ENCODE peak calls at places on chromosomes 1 and 21, in seven cellular contexts. One of them, this sample, is unnamed.
A peak's percentile ranks its signal among the peaks of the same experiment; 100 is the strongest.

GRCh38 chr1:28437924-28438699 is 67.7 kb upstream of the RCC1 start:
- DNase-seq in LoVo: peak; percentile 91
- DNase-seq in GM13977: no peak
- DNase-seq in astrocyte of the spinal cord: peak; percentile 93
- DNase-seq in BE2C: peak; percentile 54
- DNase-seq in activated CD8-positive, alpha-beta memory T cell treated with anti-CD3 and anti-CD28 coated beads, Interleukin-2, amount 50 U/mL, for 4 hours: no peak
- DNase-seq in WTC11: peak; percentile 24
- DNase-seq in this sample: no peak

GRCh38 chr1:247111636-247112478 is 7.7 kb upstream of the ZNF669 start:
- DNase-seq in LoVo: peak; percentile 51
- DNase-seq in GM13977: peak; percentile 68
- DNase-seq in astrocyte of the spinal cord: peak; percentile 13
- DNase-seq in BE2C: peak; percentile 32
- DNase-seq in activated CD8-positive, alpha-beta memory T cell treated with anti-CD3 and anti-CD28 coated beads, Interleukin-2, amount 50 U/mL, for 4 hours: no peak
- DNase-seq in WTC11: peak; percentile 54
- DNase-seq in this sample: peak; percentile 10

GRCh38 chr1:228141871-228142615 is 2.0 kb downstream of the GUK1 start:
- DNase-seq in LoVo: peak; percentile 57
- DNase-seq in GM13977: peak; percentile 18
- DNase-seq in astrocyte of the spinal cord: peak; percentile 24
- DNase-seq in BE2C: peak; percentile 8
- DNase-seq in activated CD8-positive, alpha-beta memory T cell treated with anti-CD3 and anti-CD28 coated beads, Interleukin-2, amount 50 U/mL, for 4 hours: peak; percentile 16
- DNase-seq in WTC11: no peak
- DNase-seq in this sample: no peak

GRCh38 chr1:32305310-32305709 is 13.4 kb downstream of the HDAC1 start:
- DNase-seq in LoVo: no peak
- DNase-seq in GM13977: no peak
- DNase-seq in astrocyte of the spinal cord: no peak
- DNase-seq in BE2C: no peak
- DNase-seq in activated CD8-positive, alpha-beta memory T cell treated with anti-CD3 and anti-CD28 coated beads, Interleukin-2, amount 50 U/mL, for 4 hours: no peak
- DNase-seq in WTC11: no peak
- DNase-seq in this sample: no peak

GRCh38 chr1:96519851-96520281 is 201.7 kb upstream of the PTBP2 start:
- DNase-seq in LoVo: no peak
- DNase-seq in GM13977: no peak
- DNase-seq in astrocyte of the spinal cord: peak; percentile 66
- DNase-seq in BE2C: no peak
- DNase-seq in activated CD8-positive, alpha-beta memory T cell treated with anti-CD3 and anti-CD28 coated beads, Interleukin-2, amount 50 U/mL, for 4 hours: no peak
- DNase-seq in WTC11: peak; percentile 49
- DNase-seq in this sample: no peak

GRCh38 chr1:155006601-155007101 is 4.0 kb downstream of the ZBTB7B start:
- DNase-seq in LoVo: no peak
- DNase-seq in GM13977: no peak
- DNase-seq in astrocyte of the spinal cord: no peak
- DNase-seq in BE2C: no peak
- DNase-seq in activated CD8-positive, alpha-beta memory T cell treated with anti-CD3 and anti-CD28 coated beads, Interleukin-2, amount 50 U/mL, for 4 hours: no peak
- DNase-seq in WTC11: no peak
- DNase-seq in this sample: peak; percentile 49

GRCh38 chr1:67787746-67788145 is 45.5 kb downstream of the GNG12 start:
- DNase-seq in LoVo: no peak
- DNase-seq in GM13977: no peak
- DNase-seq in astrocyte of the spinal cord: no peak
- DNase-seq in BE2C: no peak
- DNase-seq in activated CD8-positive, alpha-beta memory T cell treated with anti-CD3 and anti-CD28 coated beads, Interleukin-2, amount 50 U/mL, for 4 hours: no peak
- DNase-seq in WTC11: no peak
- DNase-seq in this sample: no peak

GRCh38 chr1:178581351-178581951 is 68.5 kb downstream of the TEX35 start:
- DNase-seq in LoVo: no peak
- DNase-seq in GM13977: no peak
- DNase-seq in astrocyte of the spinal cord: no peak
- DNase-seq in BE2C: no peak
- DNase-seq in activated CD8-positive, alpha-beta memory T cell treated with anti-CD3 and anti-CD28 coated beads, Interleukin-2, amount 50 U/mL, for 4 hours: no peak
- DNase-seq in WTC11: peak; percentile 77
- DNase-seq in this sample: peak; percentile 62

GRCh38 chr1:152061952-152062351 is 25.1 kb upstream of the S100A11 start:
- DNase-seq in LoVo: no peak
- DNase-seq in GM13977: no peak
- DNase-seq in astrocyte of the spinal cord: no peak
- DNase-seq in BE2C: no peak
- DNase-seq in activated CD8-positive, alpha-beta memory T cell treated with anti-CD3 and anti-CD28 coated beads, Interleukin-2, amount 50 U/mL, for 4 hours: no peak
- DNase-seq in WTC11: no peak
- DNase-seq in this sample: no peak

GRCh38 chr21:44012474-44013379 is 618 bp downstream of the TRAPPC10 start:
- DNase-seq in LoVo: peak; percentile 58
- DNase-seq in GM13977: peak; percentile 91
- DNase-seq in astrocyte of the spinal cord: no peak
- DNase-seq in BE2C: peak; percentile 63
- DNase-seq in activated CD8-positive, alpha-beta memory T cell treated with anti-CD3 and anti-CD28 coated beads, Interleukin-2, amount 50 U/mL, for 4 hours: peak; percentile 87
- DNase-seq in WTC11: peak; percentile 88
- DNase-seq in this sample: peak; percentile 79

This sample was measured in germinal center.